ENCODE peak calls at places on chromosomes 16 and 17, in five cellular contexts. A is endothelial cell; L is stimulated activated CD8-positive, alpha-beta memory T cell treated with anti-CD3 and anti-CD28 coated beads, Interleukin-15, amount 100 ng/mL, for 24 hours; Z is GM10248; Q is lung microvascular endothelial cell. P is an unnamed sample.
A peak's percentile ranks its signal among the peaks of the same experiment; 100 is the strongest.

GRCh38 chr16:508884-509736 is 18.4 kb upstream of the CAPN15 start:
- DNase-seq in A (no peak), L (no peak), Z (no peak), Q (peak; percentile 92), P (peak; percentile 45)

GRCh38 chr17:63479495-63480184 is 2.8 kb downstream of the ACE start:
- DNase-seq in A (no peak), L (no peak), Z (no peak), Q (no peak), P (peak; percentile 62)

GRCh38 chr17:3911271-3912053 is 4.8 kb downstream of the P2RX1 start:
- DNase-seq in A (no peak), L (no peak), Z (peak; percentile 88), Q (no peak), P (peak; percentile 19)

GRCh38 chr16:63372283-63372682 is 1336.0 kb upstream of the CDH8 start:
- DNase-seq in A (no peak), L (no peak), Z (no peak), Q (no peak), P (peak; percentile 1)

GRCh38 chr17:83148317-83149044 is 69.1 kb downstream of the METRNL start:
- DNase-seq in A (no peak), L (no peak), Z (no peak), Q (no peak), P (no peak)

GRCh38 chr17:75036643-75037268 is 10.0 kb downstream of the ATP5PD start:
- DNase-seq in A (no peak), L (no peak), Z (no peak), Q (no peak), P (peak; percentile 70)

GRCh38 chr17:12342609-12343248 is 322.1 kb downstream of the MAP2K4 start:
- DNase-seq in A (peak; percentile 56), L (no peak), Z (peak; percentile 52), Q (no peak), P (no peak)

GRCh38 chr17:14670861-14671260 is 370.0 kb downstream of the HS3ST3B1 start:
- DNase-seq in A (no peak), L (no peak), Z (no peak), Q (no peak), P (no peak)

GRCh38 chr17:17536702-17537101 is 40.5 kb upstream of the RASD1 start:
- DNase-seq in A (no peak), L (no peak), Z (no peak), Q (no peak), P (no peak)

P was measured in DMS153.